ENCODE peak calls at places on chromosomes 6 and 20, in six cellular contexts. I is lower lobe of right lung, S is tibial artery, N is cardiac muscle cell, H is neural progenitor cell, W is HCT116. Q is an unnamed sample. For H3K36me3, the result is how much of the 10 kb centered on the place peaks cover.

GRCh38 chr20:14830466-14830865 is 493.1 kb upstream of the FLRT3 start:
- DNase-seq in I (no peak), H (no peak), N (no peak), S (no peak), W (no peak), Q (no peak)

GRCh38 chr6:64012351-64013060 is 376.9 kb downstream of the PHF3 start:
- DNase-seq in I (no peak), N (peak), W (no peak), H (peak), S (no peak), Q (peak)

GRCh38 chr6:69022991-69023390 is 387.9 kb downstream of the ADGRB3 start:
- DNase-seq in S (no peak), W (no peak), H (no peak), N (no peak), I (no peak), Q (no peak)

GRCh38 chr6:101276066-101276465 is 117.4 kb upstream of the GRIK2 start:
- DNase-seq in W (no peak), S (no peak), N (no peak), I (no peak), H (no peak), Q (no peak)

GRCh38 chr6:13541496-13541895 is 32.9 kb upstream of the SIRT5 start:
- DNase-seq in I (no peak), S (no peak), H (no peak), W (no peak), N (no peak), Q (no peak)

GRCh38 chr6:45922728-45923351 is 92.8 kb downstream of the CLIC5 start:
- DNase-seq in W (peak), I (peak), N (peak), H (peak), S (peak), Q (peak)

GRCh38 chr6:1705630-1706029 is 95.9 kb downstream of the FOXC1 start:
- DNase-seq in N (no peak), W (no peak), I (no peak), H (no peak), S (no peak), Q (peak)

GRCh38 chr20:41318271-41318649 is 729 bp upstream of the ZHX3 start:
- DNase-seq in I (no peak), S (no peak), N (no peak), H (no peak), W (no peak), Q (no peak)

GRCh38 chr6:118663993-118664985 is 12.9 kb upstream of the CEP85L start:
- DNase-seq in W (no peak), I (no peak), S (no peak), N (no peak), H (no peak), Q (no peak)

GRCh38 chr20:36760647-36761046 is 12.9 kb downstream of the DSN1 start:
- DNase-seq in N (no peak), I (no peak), W (no peak), H (no peak), S (no peak), Q (no peak)

GRCh38 chr6:142112451-142113061 is 20.2 kb upstream of the GJE1 start:
- DNase-seq in I (peak), S (peak), N (peak), H (peak), W (peak), Q (peak)

GRCh38 chr20:49529470-49529869 is 38.5 kb downstream of the PTGIS start:
- DNase-seq in S (no peak), W (no peak), I (no peak), H (no peak), N (no peak), Q (no peak)

GRCh38 chr6:55866110-55866509 is 9.3 kb downstream of the BMP5 start:
- DNase-seq in H (no peak), N (no peak), S (no peak), W (no peak), I (no peak), Q (no peak)

GRCh38 chr6:21278078-21278790 is 315.3 kb upstream of the SOX4 start:
- DNase-seq in S (no peak), W (no peak), N (no peak), H (no peak), I (no peak), Q (peak)

GRCh38 chr20:2873747-2874041 is 413 bp downstream of the PTPRA start:
- DNase-seq in N (peak), W (no peak), H (peak), S (peak), I (peak), Q (peak)

GRCh38 chr20:63553251-63553932 is 567 bp upstream of the FNDC11 start:
- DNase-seq in W (peak), S (peak), N (peak), I (peak), H (peak), Q (peak)

GRCh38 chr6:146770275-146770964 is 171.6 kb downstream of the ADGB start:
- DNase-seq in I (no peak), W (no peak), H (no peak), S (peak), N (no peak), Q (no peak)

GRCh38 chr20:36098364-36098763 is 56.2 kb upstream of the EPB41L1 start:
- DNase-seq in I (no peak), H (no peak), W (no peak), S (peak), N (no peak), Q (no peak)

GRCh38 chr20:13458860-13459451 is 179.8 kb downstream of the TASP1 start:
- DNase-seq in H (peak), I (no peak), N (peak), S (no peak), W (peak), Q (peak)

GRCh38 chr6:167794386-167795157 is 32.1 kb upstream of the AFDN start:
- DNase-seq in I (no peak), N (no peak), W (no peak), H (no peak), S (no peak), Q (no peak)

GRCh38 chr6:166724576-166724975 is 97.5 kb upstream of the RPS6KA2 start:
- DNase-seq in S (no peak), I (no peak), W (no peak), H (no peak), N (no peak), Q (no peak)

GRCh38 chr6:112259337-112259675 is 4.9 kb upstream of the LAMA4 start:
- DNase-seq in W (no peak), N (peak), H (no peak), I (no peak), S (no peak), Q (no peak)

GRCh38 chr20:5890773-5891441 is 59.4 kb downstream of the TRMT6 start:
- DNase-seq in S (no peak), I (no peak), W (no peak), H (no peak), N (no peak), Q (no peak)

GRCh38 chr6:47180633-47181032 is 129.1 kb downstream of the TNFRSF21 start:
- DNase-seq in W (peak), H (no peak), S (no peak), N (no peak), I (no peak), Q (no peak)

GRCh38 chr6:47181681-47182080 is 128.0 kb downstream of the TNFRSF21 start:
- DNase-seq in S (no peak), H (no peak), N (no peak), W (no peak), I (no peak), Q (no peak)

GRCh38 chr6:47179286-47179685 is 130.4 kb downstream of the TNFRSF21 start:
- DNase-seq in N (no peak), S (no peak), H (no peak), W (no peak), I (no peak), Q (no peak)

GRCh38 chr6:47187108-47187507 is 122.6 kb downstream of the TNFRSF21 start:
- DNase-seq in H (no peak), S (no peak), I (no peak), W (no peak), N (no peak), Q (no peak)

DNA sequence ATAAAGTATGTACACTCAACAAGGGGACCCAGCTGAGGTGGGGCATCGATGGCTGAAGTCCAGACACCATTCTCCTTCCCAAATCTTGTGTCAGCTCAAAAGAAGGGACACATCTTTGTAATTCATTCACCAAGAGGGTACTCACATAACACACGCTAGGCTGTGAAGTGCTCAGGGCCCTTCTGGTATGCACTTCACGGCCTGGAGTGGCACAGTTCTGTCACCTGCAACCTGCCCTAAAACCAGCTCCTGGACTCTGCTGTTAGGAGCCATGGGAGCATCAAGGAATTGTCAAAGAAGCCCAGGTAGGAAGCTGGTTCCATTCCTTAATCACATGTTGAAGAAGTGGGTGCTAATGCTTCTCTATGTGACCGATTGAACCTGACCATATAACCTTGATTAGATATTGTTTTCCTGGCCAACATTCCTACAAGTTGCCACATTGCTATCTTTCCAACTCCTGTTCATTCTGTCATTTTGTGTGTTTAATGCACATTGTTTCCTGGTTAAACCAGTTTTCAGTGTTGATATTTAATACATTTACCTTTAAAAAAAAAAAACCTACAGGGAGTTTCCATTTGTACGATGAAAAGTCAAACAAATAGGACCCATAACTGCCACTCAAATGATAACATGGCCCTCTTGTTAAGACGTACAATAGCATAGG is 127.3 kb downstream of the TNFRSF21 start:
- DNase-seq in I (peak), W (no peak), S (no peak), N (no peak), H (no peak), Q (no peak)
- TF ChIP-seq CTCF in I (no peak), W (no peak), S (no peak), N (no peak), H (no peak), Q (no peak)

GRCh38 chr6:2949536-2950083 is 21.8 kb downstream of the SERPINB6 start:
- DNase-seq in W (no peak), H (no peak), S (no peak), N (no peak), I (no peak), Q (no peak)
- H3K36me3 ChIP-seq in W (under half), H (under half), S (under half), N (under half), I (half or more), Q (under half)

GRCh38 chr20:55565374-55565773 is 439.9 kb downstream of the CBLN4 start:
- DNase-seq in S (no peak), W (no peak), N (no peak), I (no peak), H (no peak), Q (no peak)

DNA sequence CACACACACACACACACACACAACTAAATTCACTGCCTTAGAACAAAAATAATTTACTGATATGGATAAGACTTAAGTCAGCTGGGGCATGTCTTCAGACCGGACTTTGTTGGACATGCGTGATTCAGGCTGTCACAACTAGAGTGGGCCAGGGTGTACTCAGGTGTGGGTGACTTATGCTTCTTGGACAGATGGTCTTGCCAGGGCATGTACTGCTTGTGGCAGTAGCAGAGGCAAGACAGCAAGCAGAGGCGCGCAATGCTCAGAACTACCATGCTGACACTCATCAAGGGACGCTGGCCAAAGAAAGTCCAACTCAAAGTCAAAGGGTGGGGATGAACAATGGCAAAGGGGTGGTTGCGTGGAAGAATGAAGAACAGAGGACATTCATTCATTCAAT is 437.5 kb downstream of the CBLN4 start:
- DNase-seq in W (no peak), H (no peak), I (no peak), S (no peak), N (no peak), Q (no peak)
- TF ChIP-seq CTCF in W (no peak), H (no peak), I (no peak), S (no peak), N (no peak), Q (no peak)

GRCh38 chr6:113936093-113936934 is 34.6 kb downstream of the HDAC2 start:
- DNase-seq in S (peak), W (peak), H (peak), N (peak), I (no peak), Q (no peak)

GRCh38 chr6:113944701-113945100 is 26.2 kb downstream of the HDAC2 start:
- DNase-seq in W (no peak), N (no peak), S (no peak), H (no peak), I (no peak), Q (no peak)

GRCh38 chr6:113934101-113934500 is 36.8 kb downstream of the HDAC2 start:
- DNase-seq in S (no peak), N (no peak), H (no peak), W (no peak), I (no peak), Q (no peak)

GRCh38 chr6:113939825-113940224 is 31.1 kb downstream of the HDAC2 start:
- DNase-seq in N (no peak), S (no peak), I (no peak), W (no peak), H (no peak), Q (no peak)
- H3K36me3 ChIP-seq in N (half or more), S (under half), I (half or more), W (under half), H (under half), Q (half or more)

GRCh38 chr6:149725785-149726184 is 7.9 kb upstream of the LATS1 start:
- DNase-seq in H (no peak), N (no peak), S (no peak), W (no peak), I (no peak), Q (no peak)

GRCh38 chr6:149723771-149724417 is 6.0 kb upstream of the LATS1 start:
- DNase-seq in H (peak), N (peak), S (peak), W (peak), I (no peak), Q (peak)

GRCh38 chr6:149719531-149719930 is 1.6 kb upstream of the LATS1 start:
- DNase-seq in I (no peak), N (no peak), S (no peak), H (no peak), W (no peak), Q (no peak)

GRCh38 chr6:149727793-149728498 is 10.0 kb upstream of the LATS1 start:
- DNase-seq in N (no peak), S (no peak), I (no peak), W (no peak), H (no peak), Q (no peak)

GRCh38 chr6:149723262-149723661 is 5.4 kb upstream of the LATS1 start:
- DNase-seq in S (no peak), I (no peak), W (no peak), H (no peak), N (no peak), Q (no peak)
- TF ChIP-seq CTCF in S (no peak), I (no peak), W (no peak), H (no peak), N (no peak), Q (no peak)

GRCh38 chr20:46683620-46683938 is 5.7 kb downstream of the TP53RK start:
- DNase-seq in W (no peak), N (no peak), S (no peak), I (no peak), H (no peak), Q (no peak)
- H3K36me3 ChIP-seq in W (under half), N (under half), S (under half), I (under half), H (under half), Q (under half)

GRCh38 chr6:78438135-78438534 is 429.2 kb upstream of the IRAK1BP1 start:
- DNase-seq in S (no peak), W (no peak), H (no peak), N (no peak), I (no peak), Q (no peak)

DNA sequence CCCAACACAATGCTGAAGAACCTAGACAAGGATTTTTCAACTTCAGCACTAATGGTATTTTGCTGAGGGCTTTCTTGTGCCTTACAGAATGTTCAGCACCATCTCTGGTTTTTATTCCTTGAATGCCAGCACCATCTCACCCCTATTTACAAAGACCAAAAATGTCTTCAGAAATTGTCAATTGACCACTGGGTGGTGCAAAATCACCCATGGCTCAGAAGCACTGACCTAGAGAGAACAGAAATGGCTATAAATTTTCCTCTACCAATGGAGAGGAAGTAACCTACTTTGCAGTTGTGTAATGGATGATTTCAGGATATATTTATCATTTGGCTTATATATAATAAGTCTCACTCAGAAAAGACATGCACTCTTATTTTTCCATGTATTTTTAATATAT is 431.0 kb upstream of the IRAK1BP1 start:
- DNase-seq in N (no peak), S (no peak), I (no peak), W (peak), H (peak), Q (peak)
- TF ChIP-seq CTCF in N (peak), S (no peak), I (no peak), W (peak), H (peak), Q (peak)

DNA sequence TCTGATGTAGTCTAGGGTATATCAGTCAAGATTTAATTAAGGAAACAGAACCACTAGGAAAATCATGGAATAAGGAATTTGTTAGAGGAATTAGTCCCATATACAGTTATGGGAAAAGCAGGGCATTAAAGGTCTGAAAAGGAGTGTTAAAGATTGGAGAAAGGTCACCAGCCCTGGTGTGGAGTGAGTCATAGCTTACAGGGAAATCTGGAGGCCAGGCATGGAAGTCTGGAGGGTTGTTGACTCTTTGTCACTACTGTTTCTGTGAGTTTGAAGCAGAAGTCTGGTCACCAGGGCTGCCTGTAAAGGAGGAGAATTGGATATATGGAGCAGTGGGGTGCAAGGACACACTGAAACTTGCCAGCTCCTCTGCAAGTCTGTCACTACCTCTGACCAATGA is 28.6 kb downstream of the CDC5L start:
- DNase-seq in W (no peak), S (no peak), I (no peak), N (no peak), H (no peak), Q (no peak)
- H3K36me3 ChIP-seq in W (under half), S (half or more), I (half or more), N (under half), H (under half), Q (half or more)

DNA sequence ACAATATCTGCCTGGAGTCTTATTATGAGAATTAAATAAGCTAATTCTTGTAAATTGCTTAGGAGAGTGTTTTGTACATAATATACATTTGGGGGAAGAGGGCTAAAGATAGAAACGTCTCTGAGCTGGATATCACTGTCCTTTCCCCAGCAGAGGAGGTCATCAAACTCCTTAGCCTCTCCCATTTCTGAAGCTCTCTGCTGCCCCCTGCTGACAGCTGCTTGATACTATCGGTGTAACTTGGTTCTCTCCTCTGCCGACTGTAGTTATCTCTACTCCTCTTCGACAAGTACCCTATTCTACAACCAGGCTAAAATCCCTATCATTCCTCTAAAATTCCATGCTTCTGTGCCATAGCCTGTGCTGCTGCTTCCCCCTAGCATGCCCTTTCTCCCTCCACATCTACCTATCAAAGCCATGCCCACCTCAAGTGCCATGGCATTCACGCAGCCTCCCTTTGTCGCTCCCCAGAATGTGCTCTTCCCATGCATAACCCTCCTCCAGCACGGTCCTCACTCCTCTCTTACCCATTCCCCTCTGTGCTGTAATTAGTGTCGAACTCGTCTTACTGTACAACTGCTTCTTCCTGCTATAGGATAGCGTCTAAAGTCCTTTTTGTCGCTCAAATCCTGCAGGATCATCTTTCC is 101.2 kb downstream of the EPM2A start:
- DNase-seq in W (peak), H (peak), S (peak), N (peak), I (peak), Q (peak)
- TF ChIP-seq CTCF in W (peak), H (peak), S (peak), N (peak), I (peak), Q (peak)

DNA sequence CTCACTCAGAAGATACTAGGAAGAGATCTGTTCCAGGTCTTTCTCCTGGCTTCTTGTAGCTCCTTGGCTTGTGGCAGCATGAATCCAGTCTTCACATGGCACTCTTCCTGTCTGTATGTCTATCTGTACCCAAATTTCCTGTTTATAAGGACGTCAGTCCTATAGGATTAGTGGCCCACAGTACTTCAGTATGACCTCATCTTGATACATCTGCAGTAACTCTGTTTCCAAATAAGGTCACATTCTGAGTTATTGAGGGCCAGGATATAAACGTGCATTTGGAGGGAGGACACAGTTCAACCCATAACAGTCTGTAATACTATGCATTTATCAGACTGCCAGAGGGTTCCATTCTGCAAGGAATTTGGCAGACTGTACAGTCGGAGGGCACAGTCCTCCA is 57.6 kb upstream of the DYNLRB1 start:
- DNase-seq in N (no peak), I (no peak), S (no peak), W (no peak), H (no peak), Q (no peak)
- H3K36me3 ChIP-seq in N (under half), I (half or more), S (under half), W (under half), H (under half), Q (under half)

Q was measured in WERI-Rb-1.